ENCODE peak calls at places on chromosomes 13 and 19, in five cellular contexts. M is fibroblast of lung; S is stimulated activated CD4-positive, alpha-beta T cell treated with anti-CD3 and anti-CD28 coated beads, Interleukin-15, amount 100 ng/mL, for 1 hour; C is psoas muscle; I is cardiac fibroblast. Q is an unnamed sample.

GRCh38 chr19:11539495-11540365 is 1.1 kb downstream of the CNN1 start:
- DNase-seq in M (peak; percentile 22), S (no peak), C (no peak), I (no peak), Q (no peak)

GRCh38 chr13:44267966-44268365 is 105.7 kb upstream of the SERP2 start:
- DNase-seq in M (peak; percentile 74), S (no peak), C (no peak), I (peak; percentile 91), Q (peak; percentile 77)

GRCh38 chr13:67650471-67650870 is 420.3 kb upstream of the PCDH9 start:
- DNase-seq in M (no peak), S (no peak), C (no peak), I (no peak), Q (no peak)

GRCh38 chr13:54965881-54966280 is 1937.3 kb downstream of the OLFM4 start:
- DNase-seq in M (peak; percentile 63), S (no peak), C (no peak), I (no peak), Q (no peak)

GRCh38 chr19:2167896-2168618 is 4.3 kb downstream of the DOT1L start:
- DNase-seq in M (peak; percentile 47), S (no peak), C (peak; percentile 83), I (peak; percentile 66), Q (no peak)

GRCh38 chr13:67469623-67470022 is 239.5 kb upstream of the PCDH9 start:
- DNase-seq in M (no peak), S (no peak), C (no peak), I (no peak), Q (no peak)

GRCh38 chr19:51181913-51182419 is 39.9 kb downstream of the SIGLEC7 start:
- DNase-seq in M (no peak), S (no peak), C (no peak), I (no peak), Q (no peak)

GRCh38 chr13:40983725-40984669 is 35.1 kb downstream of the ELF1 start:
- DNase-seq in M (no peak), S (no peak), C (no peak), I (no peak), Q (no peak)

GRCh38 chr19:6066661-6067646 is 43.3 kb downstream of the RFX2 start:
- DNase-seq in M (peak; percentile 87), S (no peak), C (peak; percentile 92), I (peak; percentile 99), Q (peak; percentile 94)

GRCh38 chr19:4930664-4931063 is 21.4 kb downstream of the UHRF1 start:
- DNase-seq in M (no peak), S (no peak), C (no peak), I (no peak), Q (no peak)

GRCh38 chr13:99197257-99197651 is 3.4 kb upstream of the UBAC2 start:
- DNase-seq in M (no peak), S (no peak), C (no peak), I (no peak), Q (no peak)

Q was measured in stromal cell of bone marrow.